ENCODE peak calls at places on chromosomes 5 and 9, in five cellular contexts. N is IMR-90, U is fibroblast of villous mesenchyme, W is small intestine, H is heart left ventricle. Y is an unnamed sample.
A peak's percentile ranks its signal among the peaks of the same experiment; 100 is the strongest.

GRCh38 chr5:14059810-14060209 is 83.3 kb upstream of the TRIO start:
- DNase-seq in N (peak; percentile 46), U (no peak), W (no peak), H (no peak), Y (no peak)

GRCh38 chr9:34654317-34655083 is 2.5 kb downstream of the IL11RA start:
- DNase-seq in N (peak; percentile 57), U (peak; percentile 43), W (no peak), H (peak; percentile 82), Y (peak; percentile 32)

GRCh38 chr5:819078-819477 is 31.7 kb downstream of the ZDHHC11 start:
- DNase-seq in N (no peak), U (no peak), W (no peak), H (no peak), Y (no peak)

GRCh38 chr9:135414293-135414692 is 65.3 kb upstream of the PPP1R26 start:
- DNase-seq in N (no peak), U (no peak), W (no peak), H (no peak), Y (no peak)

GRCh38 chr9:77455312-77455927 is 192.7 kb downstream of the GNA14 start:
- DNase-seq in N (no peak), U (peak; percentile 27), W (peak; percentile 69), H (no peak), Y (no peak)

GRCh38 chr9:120526493-120526892 is 53.5 kb downstream of the CDK5RAP2 start:
- DNase-seq in N (no peak), U (no peak), W (no peak), H (no peak), Y (no peak)

GRCh38 chr5:128965011-128965637 is at the start of gene SLC27A6:
- DNase-seq in N (no peak), U (no peak), W (no peak), H (peak; percentile 28), Y (no peak)

GRCh38 chr5:10635257-10635860 is 71.5 kb downstream of the ANKRD33B start:
- DNase-seq in N (peak; percentile 80), U (no peak), W (no peak), H (no peak), Y (peak; percentile 17)

GRCh38 chr9:111691686-111692329 is 30.4 kb downstream of the GNG10 start:
- DNase-seq in N (peak; percentile 48), U (peak; percentile 49), W (peak; percentile 59), H (no peak), Y (peak; percentile 16)

GRCh38 chr5:150862070-150862469 is 15.7 kb downstream of the IRGM start:
- DNase-seq in N (no peak), U (no peak), W (no peak), H (no peak), Y (no peak)

GRCh38 chr5:82164957-82165698 is 113.0 kb downstream of the RPS23 start:
- DNase-seq in N (peak; percentile 84), U (no peak), W (peak; percentile 2), H (peak; percentile 8), Y (peak; percentile 80)

GRCh38 chr9:122374885-122375420 is 4.1 kb downstream of the PTGS1 start:
- DNase-seq in N (peak; percentile 77), U (peak; percentile 75), W (peak; percentile 37), H (peak; percentile 77), Y (no peak)

GRCh38 chr5:143717400-143717799 is 94.6 kb upstream of the HMHB1 start:
- DNase-seq in N (peak; percentile 72), U (peak; percentile 31), W (no peak), H (no peak), Y (peak; percentile 79)

DNA sequence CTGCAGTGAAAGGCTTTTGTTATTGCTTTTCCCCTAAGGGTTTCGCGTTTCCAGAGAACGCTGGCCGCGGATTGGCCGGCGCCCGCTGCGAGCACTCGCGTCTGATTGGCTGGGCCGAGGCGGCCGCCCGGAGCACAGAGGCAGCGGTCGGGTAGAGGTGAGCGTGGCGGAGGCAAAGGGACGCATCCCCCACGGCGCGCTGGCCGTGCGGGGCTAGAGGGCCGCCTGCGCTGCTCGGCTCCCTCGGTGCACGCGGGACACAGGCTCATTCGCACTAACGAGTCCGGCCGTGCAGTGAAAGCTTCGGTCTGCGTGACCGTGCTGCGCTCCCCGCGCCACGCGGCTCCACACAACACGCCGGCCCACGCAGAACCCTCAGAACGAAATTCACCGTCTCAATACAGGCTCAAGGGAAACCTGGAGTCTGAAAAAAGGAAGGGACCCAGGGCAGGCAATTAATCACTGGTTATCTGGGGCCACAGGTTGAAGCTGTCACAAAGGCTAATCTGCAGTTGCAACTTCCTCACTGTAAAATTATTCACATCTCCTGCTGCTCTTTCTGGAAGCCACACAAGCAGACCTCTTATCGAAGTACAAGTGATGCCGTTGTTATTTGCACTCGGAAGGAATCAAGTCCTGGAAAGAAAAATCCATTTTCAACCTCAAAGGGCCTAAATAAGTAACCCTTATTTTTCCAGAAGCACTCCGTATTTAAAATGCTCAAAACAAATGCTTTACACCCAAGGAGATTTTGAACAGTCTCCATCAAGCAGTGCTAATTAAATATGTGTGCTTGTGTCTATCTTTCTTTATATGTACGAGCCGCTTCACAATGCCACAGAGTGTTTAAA is 94.6 kb downstream of the ZNF608 start:
- DNase-seq in N (no peak), U (peak; percentile 88), W (peak; percentile 90), H (peak; percentile 87), Y (peak; percentile 65)
- H3K4me3 ChIP-seq in N (peak overlapping the region; percentile 51), U (peak overlapping the region; percentile 63), W (no peak overlapping the region), H (peak overlapping the region; percentile 59), Y (peak overlapping the region; percentile 58)

GRCh38 chr9:2065704-2066103 is 50.6 kb downstream of the SMARCA2 start:
- DNase-seq in N (no peak), U (no peak), W (no peak), H (no peak), Y (no peak)
- H3K4me3 ChIP-seq in N (no peak overlapping the region), U (no peak overlapping the region), W (no peak overlapping the region), H (no peak overlapping the region), Y (no peak overlapping the region)

GRCh38 chr9:114386361-114386885 is 1.4 kb downstream of the AKNA start:
- DNase-seq in N (no peak), U (no peak), W (peak; percentile 27), H (no peak), Y (no peak)

GRCh38 chr9:114384836-114385411 is 2.9 kb downstream of the AKNA start:
- DNase-seq in N (no peak), U (no peak), W (no peak), H (no peak), Y (no peak)

GRCh38 chr9:114382951-114383865 is 4.6 kb downstream of the AKNA start:
- DNase-seq in N (peak; percentile 50), U (peak; percentile 77), W (no peak), H (peak; percentile 66), Y (peak; percentile 41)

GRCh38 chr9:114385412-114386181 is 2.2 kb downstream of the AKNA start:
- DNase-seq in N (peak; percentile 95), U (peak; percentile 94), W (peak; percentile 77), H (peak; percentile 66), Y (peak; percentile 70)

DNA sequence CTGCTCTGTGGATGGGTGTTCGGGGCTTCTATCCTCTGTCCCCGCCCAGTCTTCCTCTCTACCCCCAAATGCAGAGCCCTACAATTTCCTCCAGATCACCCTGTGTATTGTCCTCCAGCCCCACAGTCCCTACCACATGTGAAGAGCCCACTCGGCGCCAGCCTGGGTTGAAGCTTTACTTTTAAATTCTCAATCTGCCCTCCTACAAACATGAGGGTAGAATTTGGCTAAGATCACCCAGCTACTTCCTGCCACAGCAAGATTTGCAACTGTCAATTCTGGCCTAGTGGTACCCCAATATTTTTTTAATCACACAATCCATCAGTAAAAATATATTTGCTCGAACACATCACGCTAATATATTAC is 3.9 kb downstream of the AKNA start:
- DNase-seq in N (no peak), U (no peak), W (no peak), H (no peak), Y (no peak)
- H3K4me3 ChIP-seq in N (no peak overlapping the region), U (no peak overlapping the region), W (no peak overlapping the region), H (no peak overlapping the region), Y (no peak overlapping the region)

DNA sequence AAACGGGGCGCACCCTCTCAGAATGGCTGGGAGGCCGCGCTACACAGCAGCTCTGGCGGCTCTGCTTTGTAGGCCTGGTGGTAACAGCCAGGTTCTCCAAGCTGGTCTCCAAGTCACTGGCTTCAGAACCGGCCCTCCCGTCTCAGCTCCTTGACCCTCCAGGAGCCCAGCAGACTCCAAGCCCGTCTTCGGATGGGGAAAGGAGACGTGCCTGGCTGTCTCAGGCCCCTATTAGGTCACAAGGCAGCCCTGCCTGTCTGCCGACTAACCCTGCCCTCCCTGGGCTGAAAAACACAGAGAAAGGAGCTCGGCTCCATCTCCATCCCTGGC is 2.2 kb downstream of the ASB6 start:
- DNase-seq in N (no peak), U (no peak), W (no peak), H (no peak), Y (no peak)
- H3K4me3 ChIP-seq in N (no peak overlapping the region), U (no peak overlapping the region), W (no peak overlapping the region), H (no peak overlapping the region), Y (no peak overlapping the region)

GRCh38 chr5:161549106-161549505 is 2.6 kb upstream of the GABRB2 start:
- DNase-seq in N (no peak), U (no peak), W (peak; percentile 7), H (no peak), Y (no peak)

GRCh38 chr5:161547573-161548471 is 1.3 kb upstream of the GABRB2 start:
- DNase-seq in N (no peak), U (no peak), W (peak; percentile 16), H (no peak), Y (no peak)

GRCh38 chr5:161546463-161547301 is at the start of gene GABRB2:
- DNase-seq in N (no peak), U (peak; percentile 9), W (peak; percentile 67), H (no peak), Y (no peak)

GRCh38 chr5:161545701-161546462 is 643 bp downstream of the GABRB2 start:
- DNase-seq in N (no peak), U (no peak), W (no peak), H (no peak), Y (no peak)

DNA sequence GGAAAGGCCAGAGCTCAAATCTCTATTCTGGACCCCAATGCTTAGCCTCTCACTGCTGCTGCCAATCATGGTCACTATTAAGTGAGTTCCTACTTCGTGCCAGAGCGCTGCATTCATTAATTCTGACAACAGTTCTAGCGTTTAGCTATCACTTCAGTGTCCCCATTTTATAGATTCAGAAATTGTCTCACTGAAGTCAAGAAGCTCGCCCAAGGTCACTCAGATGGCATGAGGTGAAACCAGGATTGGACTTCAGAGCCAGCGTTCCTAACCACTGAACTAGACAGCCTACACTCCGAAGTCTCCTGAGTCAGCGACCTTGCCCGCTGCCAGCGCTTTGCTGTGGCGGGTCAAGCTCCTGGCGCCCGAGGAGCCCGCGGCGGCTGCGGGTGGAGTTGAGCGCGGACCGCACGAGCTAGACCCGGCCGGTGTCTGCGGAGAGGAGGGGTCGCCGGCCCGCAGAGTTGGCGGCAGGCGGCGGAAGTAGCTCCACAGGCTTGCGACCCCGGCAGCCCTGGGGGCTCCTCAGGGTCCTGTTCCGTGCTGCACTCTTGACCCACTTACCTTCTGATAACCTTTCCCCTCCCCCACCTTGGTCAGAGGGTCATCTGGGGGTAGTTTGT is 2.1 kb upstream of the GABRB2 start:
- DNase-seq in N (no peak), U (no peak), W (peak; percentile 51), H (no peak), Y (no peak)
- H3K4me3 ChIP-seq in N (no peak overlapping the region), U (no peak overlapping the region), W (no peak overlapping the region), H (no peak overlapping the region), Y (no peak overlapping the region)